ENCODE peak calls at places on chromosomes 16 and 17, in five cellular contexts. B, Z, A, S and U are unnamed samples. For H3K27me3 and H3K36me3, the result is how much of the 10 kb centered on the place peaks cover.

GRCh38 chr16:27572711-27573110 is 22.8 kb downstream of the KATNIP start:
- DNase-seq in B (no peak), Z (no peak), A (no peak), S (no peak), U (no peak)

GRCh38 chr17:76085731-76086366 is 6.9 kb downstream of the ZACN start:
- DNase-seq in B (no peak), Z (no peak), A (no peak), S (no peak), U (no peak)

GRCh38 chr17:36469733-36470132 is 16.7 kb upstream of the ZNHIT3 start:
- DNase-seq in B (no peak), Z (no peak), A (no peak), S (no peak), U (no peak)

GRCh38 chr16:67198238-67198734 is 645 bp upstream of the ELMO3 start:
- DNase-seq in B (no peak), Z (no peak), A (peak), S (no peak), U (no peak)

GRCh38 chr17:78040561-78041400 is 82.3 kb downstream of the TNRC6C start:
- DNase-seq in B (no peak), Z (peak), A (peak), S (peak), U (no peak)

GRCh38 chr16:57029161-57030160 is 40.1 kb downstream of the NLRC5 start:
- DNase-seq in B (no peak), Z (no peak), A (no peak), S (peak), U (no peak)

GRCh38 chr17:75250009-75250471 is 11.4 kb downstream of the GGA3 start:
- DNase-seq in B (no peak), Z (no peak), A (no peak), S (peak), U (peak)

GRCh38 chr16:14399397-14400284 is 230.4 kb downstream of the PARN start:
- DNase-seq in B (no peak), Z (peak), A (peak), S (no peak), U (peak)

GRCh38 chr16:68577352-68577853 is 38.3 kb downstream of the ZFP90 start:
- DNase-seq in B (no peak), Z (no peak), A (no peak), S (no peak), U (no peak)

GRCh38 chr16:86520317-86521210 is 10.2 kb downstream of the FOXF1 start:
- DNase-seq in B (no peak), Z (no peak), A (no peak), S (no peak), U (no peak)
- H3K27me3 ChIP-seq in B (under half), Z (under half), A (half or more), S (under half), U (under half)

GRCh38 chr17:80908776-80909175 is 82.9 kb upstream of the CHMP6 start:
- DNase-seq in B (no peak), Z (no peak), A (no peak), S (no peak), U (no peak)

GRCh38 chr17:80906364-80907259 is 85.0 kb upstream of the CHMP6 start:
- DNase-seq in B (no peak), Z (no peak), A (no peak), S (no peak), U (no peak)

GRCh38 chr17:80908206-80908605 is 83.4 kb upstream of the CHMP6 start:
- DNase-seq in B (no peak), Z (no peak), A (no peak), S (no peak), U (no peak)

GRCh38 chr17:80905586-80906230 is 85.9 kb upstream of the CHMP6 start:
- DNase-seq in B (no peak), Z (no peak), A (no peak), S (no peak), U (no peak)

DNA sequence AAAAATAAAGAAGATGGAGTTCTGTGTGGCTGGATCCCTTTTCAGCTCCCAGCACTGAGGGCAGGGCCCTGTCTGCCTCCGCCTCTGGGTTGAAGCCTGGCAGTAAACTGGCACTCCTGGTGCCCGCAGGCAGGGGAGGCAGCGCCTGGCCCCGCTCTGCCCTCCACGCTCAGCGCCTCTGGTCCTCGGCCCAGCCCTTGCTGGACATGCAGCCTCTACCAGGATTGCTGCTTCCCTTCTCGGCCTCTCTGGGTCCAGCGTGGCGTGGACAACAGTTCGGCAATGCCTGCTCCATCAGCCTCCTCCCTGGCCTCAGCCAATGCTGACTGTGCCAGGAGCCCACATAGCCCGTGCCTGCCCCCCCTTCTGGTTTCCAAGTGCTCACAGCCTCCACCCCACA is 84.4 kb upstream of the CHMP6 start:
- DNase-seq in B (no peak), Z (no peak), A (no peak), S (no peak), U (no peak)
- H3K36me3 ChIP-seq in B (under half), Z (under half), A (under half), S (under half), U (under half)

GRCh38 chr16:15856901-15857778 is at the start of gene MYH11:
- DNase-seq in B (peak), Z (peak), A (no peak), S (no peak), U (peak)
- H3K27me3 ChIP-seq in B (under half), Z (under half), A (half or more), S (under half), U (under half)

GRCh38 chr16:84976644-84977400 is 34.5 kb downstream of the ZDHHC7 start:
- DNase-seq in B (no peak), Z (no peak), A (no peak), S (no peak), U (no peak)

GRCh38 chr16:84975522-84975921 is 35.8 kb downstream of the ZDHHC7 start:
- DNase-seq in B (no peak), Z (no peak), A (no peak), S (no peak), U (no peak)

GRCh38 chr16:84983308-84983707 is 28.0 kb downstream of the ZDHHC7 start:
- DNase-seq in B (no peak), Z (no peak), A (no peak), S (no peak), U (no peak)

GRCh38 chr16:84982434-84982833 is 28.9 kb downstream of the ZDHHC7 start:
- DNase-seq in B (no peak), Z (no peak), A (no peak), S (no peak), U (no peak)

DNA sequence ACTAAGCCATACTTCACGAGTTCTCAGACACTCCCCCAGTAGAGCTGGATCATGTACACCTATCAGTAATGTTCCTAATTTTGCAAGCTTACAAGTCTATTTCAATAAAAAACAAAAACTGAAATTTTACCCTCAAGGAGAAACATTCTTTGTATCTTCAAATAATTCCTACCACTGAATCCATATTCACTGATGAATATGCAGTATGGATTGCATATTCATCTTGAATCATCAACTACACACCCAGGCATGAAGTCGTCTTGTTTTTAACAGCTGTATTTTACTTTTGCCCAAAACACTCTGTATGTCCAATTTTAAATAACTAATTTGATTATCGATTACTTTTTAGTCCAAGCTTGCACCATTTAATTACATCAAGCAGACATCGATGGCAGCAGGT is 31.8 kb downstream of the ZDHHC7 start:
- DNase-seq in B (no peak), Z (no peak), A (no peak), S (no peak), U (no peak)
- H3K36me3 ChIP-seq in B (half or more), Z (under half), A (half or more), S (under half), U (under half)

GRCh38 chr16:15779664-15780351 is 77.0 kb downstream of the MYH11 start:
- DNase-seq in B (no peak), Z (no peak), A (no peak), S (no peak), U (no peak)
- H3K27me3 ChIP-seq in B (under half), Z (under half), A (under half), S (under half), U (under half)

GRCh38 chr16:24781256-24781655 is 51.8 kb downstream of the TNRC6A start:
- DNase-seq in B (no peak), Z (no peak), A (no peak), S (no peak), U (no peak)
- H3K36me3 ChIP-seq in B (half or more), Z (under half), A (half or more), S (under half), U (under half)

DNA sequence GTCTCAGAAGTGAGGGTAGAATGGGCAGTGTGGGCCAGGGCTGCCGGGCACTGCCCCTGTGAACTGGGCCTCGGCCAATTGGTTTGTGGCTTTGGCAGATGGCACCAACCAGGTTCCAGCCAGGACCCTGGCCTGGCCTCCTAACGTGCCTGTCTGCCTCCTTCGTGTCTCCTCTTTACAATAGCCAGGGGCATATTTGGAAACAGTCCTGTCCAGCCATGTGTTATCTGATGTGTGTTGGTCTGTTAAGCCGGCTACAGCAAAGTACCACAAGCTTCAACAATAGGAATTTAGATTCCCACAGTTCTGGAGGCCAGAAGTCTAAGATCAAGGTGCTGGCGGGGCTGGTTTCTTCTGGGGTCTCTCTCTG is 14.6 kb downstream of the CRISPLD2 start:
- DNase-seq in B (no peak), Z (peak), A (peak), S (no peak), U (no peak)
- H3K27me3 ChIP-seq in B (under half), Z (under half), A (under half), S (under half), U (under half)

DNA sequence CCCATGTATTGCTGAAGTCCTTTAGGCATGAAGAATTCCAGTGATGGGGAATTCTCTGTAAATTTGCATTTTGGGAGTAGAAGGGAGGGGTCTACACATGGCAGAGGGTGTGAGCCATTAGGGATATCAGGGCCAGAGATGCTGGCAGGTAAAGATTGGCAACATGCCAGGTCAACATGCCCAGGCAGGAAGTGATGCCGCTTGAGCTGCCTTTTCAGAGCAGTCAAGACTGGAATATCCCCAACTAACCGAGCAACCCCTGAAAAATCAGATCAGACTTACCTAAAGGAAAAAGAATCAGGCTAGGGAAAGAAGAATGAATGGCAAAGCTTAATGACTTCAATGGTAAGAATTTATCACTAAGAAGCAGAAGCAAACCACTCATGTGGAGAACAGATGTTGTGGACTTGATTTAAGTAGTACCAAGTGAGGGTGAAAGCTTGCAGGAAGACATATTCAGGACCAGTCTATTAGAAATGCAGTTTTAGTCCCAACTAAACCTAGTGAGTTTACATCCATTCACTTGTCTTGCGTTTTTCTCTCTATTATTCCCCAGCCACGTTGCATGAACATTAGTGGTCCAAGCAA is 105.4 kb downstream of the ABCA8 start:
- DNase-seq in B (no peak), Z (no peak), A (no peak), S (no peak), U (no peak)
- H3K36me3 ChIP-seq in B (under half), Z (under half), A (under half), S (under half), U (under half)

GRCh38 chr16:89054261-89054661 is 39.4 kb upstream of the ACSF3 start:
- DNase-seq in B (no peak), Z (no peak), A (no peak), S (no peak), U (no peak)

GRCh38 chr16:89054714-89055113 is 38.9 kb upstream of the ACSF3 start:
- DNase-seq in B (no peak), Z (no peak), A (no peak), S (no peak), U (no peak)

GRCh38 chr16:89055894-89056555 is 37.6 kb upstream of the ACSF3 start:
- DNase-seq in B (no peak), Z (no peak), A (no peak), S (no peak), U (no peak)

GRCh38 chr16:89056592-89056991 is 37.1 kb upstream of the ACSF3 start:
- DNase-seq in B (no peak), Z (no peak), A (no peak), S (no peak), U (no peak)

DNA sequence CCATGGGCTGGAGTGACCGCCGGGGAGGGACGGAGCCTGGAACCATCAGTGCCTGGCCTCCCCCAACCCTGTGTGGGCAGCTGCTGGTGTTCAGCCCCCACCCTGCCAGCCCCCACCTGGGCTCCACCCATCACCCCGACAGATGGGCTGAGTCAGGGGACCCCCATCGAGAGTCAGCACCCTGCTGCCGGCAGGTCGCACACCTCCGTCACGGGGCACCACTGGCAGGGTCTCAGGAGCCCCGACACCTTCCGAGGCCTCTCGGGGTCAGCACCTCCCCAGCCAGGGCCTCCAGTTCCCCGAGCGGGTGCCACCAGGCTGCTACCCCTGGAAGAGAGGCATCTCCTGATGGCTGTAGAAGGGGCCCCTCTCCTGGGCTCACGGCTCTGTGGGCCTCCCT is 38.3 kb upstream of the ACSF3 start:
- DNase-seq in B (no peak), Z (no peak), A (no peak), S (no peak), U (no peak)
- H3K27me3 ChIP-seq in B (under half), Z (under half), A (half or more), S (under half), U (under half)

DNA sequence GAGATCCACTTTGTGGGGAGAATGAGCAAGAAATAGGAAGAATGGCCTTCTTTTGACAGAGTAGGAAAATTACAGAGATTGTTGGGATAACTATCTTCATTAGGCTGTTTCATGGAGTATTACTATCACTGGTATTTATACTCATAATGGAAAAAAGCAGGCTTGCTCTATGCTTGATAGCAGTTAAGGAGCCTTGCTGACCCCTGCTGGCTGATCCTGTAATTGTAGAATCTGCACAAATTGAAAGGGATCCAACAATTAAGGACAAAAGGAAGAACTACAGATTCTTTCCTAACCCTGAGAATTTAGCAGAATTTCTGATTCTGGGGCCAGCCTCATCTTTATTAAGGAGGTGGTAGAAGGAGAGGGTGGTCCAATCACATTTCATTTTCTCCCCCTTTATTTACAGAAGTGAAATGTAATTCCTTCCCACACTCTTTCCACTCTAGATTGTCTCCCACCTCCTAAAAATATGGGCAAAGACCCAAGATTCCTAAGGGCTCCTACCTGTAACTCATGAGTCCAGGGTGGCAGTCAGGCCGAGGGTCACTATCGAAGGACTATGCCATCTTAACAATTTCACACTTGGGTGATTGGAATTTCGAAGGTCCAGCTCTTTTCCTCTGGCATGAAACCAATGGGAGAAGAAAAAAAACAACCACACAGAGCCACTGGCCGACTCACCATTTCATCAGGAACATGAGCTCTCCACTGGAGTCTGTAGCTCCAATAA is 26.3 kb downstream of the NFE2L1 start:
- DNase-seq in B (peak), Z (peak), A (peak), S (peak), U (no peak)
- H3K36me3 ChIP-seq in B (half or more), Z (under half), A (under half), S (under half), U (under half)